ENCODE peak calls at places on chromosomes 11 and 22, in nine cellular contexts. One of them, this sample, is unnamed.

GRCh38 chr11:40597546-40598113 is 861.8 kb downstream of the LRRC4C start:
- DNase-seq in Peyer's patch: no peak
- DNase-seq in activated CD4-positive, alpha-beta T cell treated with anti-CD3 and anti-CD28 coated beads, Interleukin-2, amount 50 U/mL, for 24 hours: no peak
- DNase-seq in brain microvascular endothelial cell: no peak
- DNase-seq in GM12865: no peak
- DNase-seq in ELF-1: no peak
- DNase-seq in A673: no peak
- DNase-seq in activated gamma-delta T cell treated with anti-CD3 and anti-CD28 coated beads, Interleukin-2, amount 50 U/mL, for 16 hours: no peak
- DNase-seq in activated CD8-positive, alpha-beta memory T cell treated with anti-CD3 and anti-CD28 coated beads, Interleukin-2, amount 50 U/mL, for 4 hours: no peak
- DNase-seq in this sample: no peak

GRCh38 chr11:91795139-91795887 is 429.3 kb upstream of the FAT3 start:
- DNase-seq in brain microvascular endothelial cell: no peak
- DNase-seq in activated CD4-positive, alpha-beta T cell treated with anti-CD3 and anti-CD28 coated beads, Interleukin-2, amount 50 U/mL, for 24 hours: no peak
- DNase-seq in activated CD8-positive, alpha-beta memory T cell treated with anti-CD3 and anti-CD28 coated beads, Interleukin-2, amount 50 U/mL, for 4 hours: no peak
- DNase-seq in A673: no peak
- DNase-seq in Peyer's patch: no peak
- DNase-seq in ELF-1: no peak
- DNase-seq in GM12865: no peak
- DNase-seq in activated gamma-delta T cell treated with anti-CD3 and anti-CD28 coated beads, Interleukin-2, amount 50 U/mL, for 16 hours: no peak
- DNase-seq in this sample: no peak

GRCh38 chr11:1834791-1835670 is at the start of gene SYT8:
- DNase-seq in activated CD4-positive, alpha-beta T cell treated with anti-CD3 and anti-CD28 coated beads, Interleukin-2, amount 50 U/mL, for 24 hours: no peak
- DNase-seq in ELF-1: no peak
- DNase-seq in activated CD8-positive, alpha-beta memory T cell treated with anti-CD3 and anti-CD28 coated beads, Interleukin-2, amount 50 U/mL, for 4 hours: no peak
- DNase-seq in activated gamma-delta T cell treated with anti-CD3 and anti-CD28 coated beads, Interleukin-2, amount 50 U/mL, for 16 hours: no peak
- DNase-seq in A673: no peak
- DNase-seq in GM12865: no peak
- DNase-seq in brain microvascular endothelial cell: no peak
- DNase-seq in Peyer's patch: no peak
- DNase-seq in this sample: no peak

GRCh38 chr11:10943968-10944367 is 86.1 kb upstream of the ZBED5 start:
- DNase-seq in ELF-1: no peak
- DNase-seq in brain microvascular endothelial cell: peak; percentile 46
- DNase-seq in activated CD8-positive, alpha-beta memory T cell treated with anti-CD3 and anti-CD28 coated beads, Interleukin-2, amount 50 U/mL, for 4 hours: no peak
- DNase-seq in A673: no peak
- DNase-seq in activated gamma-delta T cell treated with anti-CD3 and anti-CD28 coated beads, Interleukin-2, amount 50 U/mL, for 16 hours: no peak
- DNase-seq in activated CD4-positive, alpha-beta T cell treated with anti-CD3 and anti-CD28 coated beads, Interleukin-2, amount 50 U/mL, for 24 hours: no peak
- DNase-seq in Peyer's patch: no peak
- DNase-seq in GM12865: no peak
- DNase-seq in this sample: no peak

GRCh38 chr11:122981388-122982264 is at the start of gene BSX:
- DNase-seq in activated CD4-positive, alpha-beta T cell treated with anti-CD3 and anti-CD28 coated beads, Interleukin-2, amount 50 U/mL, for 24 hours: no peak
- DNase-seq in ELF-1: peak; percentile 94
- DNase-seq in GM12865: peak; percentile 35
- DNase-seq in activated gamma-delta T cell treated with anti-CD3 and anti-CD28 coated beads, Interleukin-2, amount 50 U/mL, for 16 hours: peak; percentile 17
- DNase-seq in brain microvascular endothelial cell: peak; percentile 38
- DNase-seq in A673: peak; percentile 93
- DNase-seq in Peyer's patch: no peak
- DNase-seq in activated CD8-positive, alpha-beta memory T cell treated with anti-CD3 and anti-CD28 coated beads, Interleukin-2, amount 50 U/mL, for 4 hours: peak; percentile 53
- DNase-seq in this sample: no peak

GRCh38 chr11:72239296-72239848 is 4.6 kb downstream of the PHOX2A start:
- DNase-seq in activated CD8-positive, alpha-beta memory T cell treated with anti-CD3 and anti-CD28 coated beads, Interleukin-2, amount 50 U/mL, for 4 hours: no peak
- DNase-seq in activated CD4-positive, alpha-beta T cell treated with anti-CD3 and anti-CD28 coated beads, Interleukin-2, amount 50 U/mL, for 24 hours: no peak
- DNase-seq in Peyer's patch: no peak
- DNase-seq in GM12865: peak; percentile 55
- DNase-seq in ELF-1: peak; percentile 73
- DNase-seq in brain microvascular endothelial cell: no peak
- DNase-seq in activated gamma-delta T cell treated with anti-CD3 and anti-CD28 coated beads, Interleukin-2, amount 50 U/mL, for 16 hours: no peak
- DNase-seq in A673: no peak
- DNase-seq in this sample: peak; percentile 8

GRCh38 chr11:122882809-122883681 is 486 bp downstream of the JHY start:
- DNase-seq in activated CD8-positive, alpha-beta memory T cell treated with anti-CD3 and anti-CD28 coated beads, Interleukin-2, amount 50 U/mL, for 4 hours: peak; percentile 47
- DNase-seq in A673: peak; percentile 70
- DNase-seq in brain microvascular endothelial cell: peak; percentile 74
- DNase-seq in GM12865: peak; percentile 76
- DNase-seq in ELF-1: peak; percentile 72
- DNase-seq in activated gamma-delta T cell treated with anti-CD3 and anti-CD28 coated beads, Interleukin-2, amount 50 U/mL, for 16 hours: peak; percentile 18
- DNase-seq in Peyer's patch: peak; percentile 79
- DNase-seq in activated CD4-positive, alpha-beta T cell treated with anti-CD3 and anti-CD28 coated beads, Interleukin-2, amount 50 U/mL, for 24 hours: peak; percentile 24
- DNase-seq in this sample: peak; percentile 57

GRCh38 chr11:44632466-44633123 is 67.1 kb downstream of the CD82 start:
- DNase-seq in A673: peak; percentile 68
- DNase-seq in ELF-1: peak; percentile 69
- DNase-seq in activated CD4-positive, alpha-beta T cell treated with anti-CD3 and anti-CD28 coated beads, Interleukin-2, amount 50 U/mL, for 24 hours: no peak
- DNase-seq in activated gamma-delta T cell treated with anti-CD3 and anti-CD28 coated beads, Interleukin-2, amount 50 U/mL, for 16 hours: no peak
- DNase-seq in brain microvascular endothelial cell: peak; percentile 31
- DNase-seq in Peyer's patch: peak; percentile 61
- DNase-seq in GM12865: peak; percentile 54
- DNase-seq in activated CD8-positive, alpha-beta memory T cell treated with anti-CD3 and anti-CD28 coated beads, Interleukin-2, amount 50 U/mL, for 4 hours: peak; percentile 32
- DNase-seq in this sample: no peak

GRCh38 chr11:107561688-107562087 is 3.8 kb downstream of the ALKBH8 start:
- DNase-seq in ELF-1: no peak
- DNase-seq in activated gamma-delta T cell treated with anti-CD3 and anti-CD28 coated beads, Interleukin-2, amount 50 U/mL, for 16 hours: no peak
- DNase-seq in activated CD4-positive, alpha-beta T cell treated with anti-CD3 and anti-CD28 coated beads, Interleukin-2, amount 50 U/mL, for 24 hours: no peak
- DNase-seq in activated CD8-positive, alpha-beta memory T cell treated with anti-CD3 and anti-CD28 coated beads, Interleukin-2, amount 50 U/mL, for 4 hours: no peak
- DNase-seq in Peyer's patch: no peak
- DNase-seq in A673: peak; percentile 29
- DNase-seq in brain microvascular endothelial cell: peak; percentile 59
- DNase-seq in GM12865: no peak
- DNase-seq in this sample: peak; percentile 69

GRCh38 chr22:30626413-30626812 is 9.2 kb upstream of the SLC35E4 start:
- DNase-seq in ELF-1: no peak
- DNase-seq in activated CD8-positive, alpha-beta memory T cell treated with anti-CD3 and anti-CD28 coated beads, Interleukin-2, amount 50 U/mL, for 4 hours: no peak
- DNase-seq in GM12865: no peak
- DNase-seq in activated gamma-delta T cell treated with anti-CD3 and anti-CD28 coated beads, Interleukin-2, amount 50 U/mL, for 16 hours: no peak
- DNase-seq in brain microvascular endothelial cell: no peak
- DNase-seq in Peyer's patch: no peak
- DNase-seq in A673: no peak
- DNase-seq in activated CD4-positive, alpha-beta T cell treated with anti-CD3 and anti-CD28 coated beads, Interleukin-2, amount 50 U/mL, for 24 hours: no peak
- DNase-seq in this sample: no peak

GRCh38 chr22:23833017-23833795 is 5.6 kb downstream of the DERL3 start:
- DNase-seq in GM12865: no peak
- DNase-seq in activated CD4-positive, alpha-beta T cell treated with anti-CD3 and anti-CD28 coated beads, Interleukin-2, amount 50 U/mL, for 24 hours: no peak
- DNase-seq in Peyer's patch: peak; percentile 41
- DNase-seq in activated CD8-positive, alpha-beta memory T cell treated with anti-CD3 and anti-CD28 coated beads, Interleukin-2, amount 50 U/mL, for 4 hours: no peak
- DNase-seq in ELF-1: no peak
- DNase-seq in A673: no peak
- DNase-seq in brain microvascular endothelial cell: no peak
- DNase-seq in activated gamma-delta T cell treated with anti-CD3 and anti-CD28 coated beads, Interleukin-2, amount 50 U/mL, for 16 hours: no peak
- DNase-seq in this sample: no peak

GRCh38 chr11:107545101-107545514 is 20.4 kb downstream of the ALKBH8 start:
- DNase-seq in ELF-1: no peak
- DNase-seq in activated gamma-delta T cell treated with anti-CD3 and anti-CD28 coated beads, Interleukin-2, amount 50 U/mL, for 16 hours: no peak
- DNase-seq in brain microvascular endothelial cell: peak; percentile 74
- DNase-seq in GM12865: peak; percentile 13
- DNase-seq in A673: no peak
- DNase-seq in activated CD4-positive, alpha-beta T cell treated with anti-CD3 and anti-CD28 coated beads, Interleukin-2, amount 50 U/mL, for 24 hours: no peak
- DNase-seq in Peyer's patch: no peak
- DNase-seq in activated CD8-positive, alpha-beta memory T cell treated with anti-CD3 and anti-CD28 coated beads, Interleukin-2, amount 50 U/mL, for 4 hours: no peak
- DNase-seq in this sample: no peak

GRCh38 chr11:67665537-67666302 is 8.7 kb downstream of the ALDH3B2 start:
- DNase-seq in Peyer's patch: peak; percentile 58
- DNase-seq in activated gamma-delta T cell treated with anti-CD3 and anti-CD28 coated beads, Interleukin-2, amount 50 U/mL, for 16 hours: no peak
- DNase-seq in activated CD4-positive, alpha-beta T cell treated with anti-CD3 and anti-CD28 coated beads, Interleukin-2, amount 50 U/mL, for 24 hours: no peak
- DNase-seq in ELF-1: no peak
- DNase-seq in activated CD8-positive, alpha-beta memory T cell treated with anti-CD3 and anti-CD28 coated beads, Interleukin-2, amount 50 U/mL, for 4 hours: no peak
- DNase-seq in brain microvascular endothelial cell: no peak
- DNase-seq in A673: no peak
- DNase-seq in GM12865: no peak
- DNase-seq in this sample: no peak

GRCh38 chr11:2172676-2173075 is 1.1 kb upstream of the TH start:
- DNase-seq in activated CD8-positive, alpha-beta memory T cell treated with anti-CD3 and anti-CD28 coated beads, Interleukin-2, amount 50 U/mL, for 4 hours: no peak
- DNase-seq in A673: no peak
- DNase-seq in activated CD4-positive, alpha-beta T cell treated with anti-CD3 and anti-CD28 coated beads, Interleukin-2, amount 50 U/mL, for 24 hours: no peak
- DNase-seq in ELF-1: no peak
- DNase-seq in activated gamma-delta T cell treated with anti-CD3 and anti-CD28 coated beads, Interleukin-2, amount 50 U/mL, for 16 hours: no peak
- DNase-seq in GM12865: no peak
- DNase-seq in Peyer's patch: no peak
- DNase-seq in brain microvascular endothelial cell: no peak
- DNase-seq in this sample: no peak

GRCh38 chr22:50481440-50482106 is at the start of gene ADM2:
- DNase-seq in activated CD8-positive, alpha-beta memory T cell treated with anti-CD3 and anti-CD28 coated beads, Interleukin-2, amount 50 U/mL, for 4 hours: peak; percentile 68
- DNase-seq in A673: peak; percentile 63
- DNase-seq in activated gamma-delta T cell treated with anti-CD3 and anti-CD28 coated beads, Interleukin-2, amount 50 U/mL, for 16 hours: peak; percentile 37
- DNase-seq in Peyer's patch: peak; percentile 85
- DNase-seq in ELF-1: peak; percentile 65
- DNase-seq in activated CD4-positive, alpha-beta T cell treated with anti-CD3 and anti-CD28 coated beads, Interleukin-2, amount 50 U/mL, for 24 hours: no peak
- DNase-seq in brain microvascular endothelial cell: no peak
- DNase-seq in GM12865: no peak
- DNase-seq in this sample: no peak

GRCh38 chr11:101453682-101454081 is 130.1 kb downstream of the TRPC6 start:
- DNase-seq in activated CD8-positive, alpha-beta memory T cell treated with anti-CD3 and anti-CD28 coated beads, Interleukin-2, amount 50 U/mL, for 4 hours: no peak
- DNase-seq in brain microvascular endothelial cell: peak; percentile 13
- DNase-seq in A673: no peak
- DNase-seq in GM12865: no peak
- DNase-seq in Peyer's patch: no peak
- DNase-seq in ELF-1: no peak
- DNase-seq in activated gamma-delta T cell treated with anti-CD3 and anti-CD28 coated beads, Interleukin-2, amount 50 U/mL, for 16 hours: no peak
- DNase-seq in activated CD4-positive, alpha-beta T cell treated with anti-CD3 and anti-CD28 coated beads, Interleukin-2, amount 50 U/mL, for 24 hours: no peak
- DNase-seq in this sample: no peak

GRCh38 chr11:14075118-14075601 is 112.6 kb downstream of the SPON1 start:
- DNase-seq in Peyer's patch: peak; percentile 57
- DNase-seq in activated CD4-positive, alpha-beta T cell treated with anti-CD3 and anti-CD28 coated beads, Interleukin-2, amount 50 U/mL, for 24 hours: peak; percentile 8
- DNase-seq in activated CD8-positive, alpha-beta memory T cell treated with anti-CD3 and anti-CD28 coated beads, Interleukin-2, amount 50 U/mL, for 4 hours: peak; percentile 48
- DNase-seq in GM12865: no peak
- DNase-seq in brain microvascular endothelial cell: no peak
- DNase-seq in A673: no peak
- DNase-seq in activated gamma-delta T cell treated with anti-CD3 and anti-CD28 coated beads, Interleukin-2, amount 50 U/mL, for 16 hours: peak; percentile 34
- DNase-seq in ELF-1: peak; percentile 31
- DNase-seq in this sample: no peak

GRCh38 chr11:101470414-101470813 is 113.4 kb downstream of the TRPC6 start:
- DNase-seq in brain microvascular endothelial cell: no peak
- DNase-seq in Peyer's patch: no peak
- DNase-seq in GM12865: no peak
- DNase-seq in activated CD4-positive, alpha-beta T cell treated with anti-CD3 and anti-CD28 coated beads, Interleukin-2, amount 50 U/mL, for 24 hours: no peak
- DNase-seq in ELF-1: no peak
- DNase-seq in activated gamma-delta T cell treated with anti-CD3 and anti-CD28 coated beads, Interleukin-2, amount 50 U/mL, for 16 hours: no peak
- DNase-seq in A673: no peak
- DNase-seq in activated CD8-positive, alpha-beta memory T cell treated with anti-CD3 and anti-CD28 coated beads, Interleukin-2, amount 50 U/mL, for 4 hours: no peak
- DNase-seq in this sample: no peak

GRCh38 chr11:125410091-125410490 is 86.0 kb downstream of the FEZ1 start:
- DNase-seq in brain microvascular endothelial cell: peak; percentile 69
- DNase-seq in Peyer's patch: no peak
- DNase-seq in ELF-1: peak; percentile 91
- DNase-seq in activated CD4-positive, alpha-beta T cell treated with anti-CD3 and anti-CD28 coated beads, Interleukin-2, amount 50 U/mL, for 24 hours: no peak
- DNase-seq in GM12865: no peak
- DNase-seq in A673: peak; percentile 53
- DNase-seq in activated CD8-positive, alpha-beta memory T cell treated with anti-CD3 and anti-CD28 coated beads, Interleukin-2, amount 50 U/mL, for 4 hours: no peak
- DNase-seq in activated gamma-delta T cell treated with anti-CD3 and anti-CD28 coated beads, Interleukin-2, amount 50 U/mL, for 16 hours: no peak
- DNase-seq in this sample: no peak

GRCh38 chr22:47020157-47020556 is 257.7 kb downstream of the TBC1D22A start:
- DNase-seq in Peyer's patch: peak; percentile 10
- DNase-seq in activated gamma-delta T cell treated with anti-CD3 and anti-CD28 coated beads, Interleukin-2, amount 50 U/mL, for 16 hours: no peak
- DNase-seq in activated CD8-positive, alpha-beta memory T cell treated with anti-CD3 and anti-CD28 coated beads, Interleukin-2, amount 50 U/mL, for 4 hours: no peak
- DNase-seq in brain microvascular endothelial cell: no peak
- DNase-seq in ELF-1: no peak
- DNase-seq in GM12865: no peak
- DNase-seq in A673: no peak
- DNase-seq in activated CD4-positive, alpha-beta T cell treated with anti-CD3 and anti-CD28 coated beads, Interleukin-2, amount 50 U/mL, for 24 hours: no peak
- DNase-seq in this sample: no peak

GRCh38 chr11:67371549-67372231 is 1.7 kb downstream of the CLCF1 start:
- DNase-seq in GM12865: peak; percentile 55
- DNase-seq in activated gamma-delta T cell treated with anti-CD3 and anti-CD28 coated beads, Interleukin-2, amount 50 U/mL, for 16 hours: no peak
- DNase-seq in brain microvascular endothelial cell: peak; percentile 43
- DNase-seq in activated CD8-positive, alpha-beta memory T cell treated with anti-CD3 and anti-CD28 coated beads, Interleukin-2, amount 50 U/mL, for 4 hours: no peak
- DNase-seq in activated CD4-positive, alpha-beta T cell treated with anti-CD3 and anti-CD28 coated beads, Interleukin-2, amount 50 U/mL, for 24 hours: no peak
- DNase-seq in A673: peak; percentile 63
- DNase-seq in Peyer's patch: peak; percentile 74
- DNase-seq in ELF-1: peak; percentile 69
- DNase-seq in this sample: peak; percentile 72

GRCh38 chr11:43543313-43543712 is 137.2 kb upstream of the HSD17B12 start:
- DNase-seq in brain microvascular endothelial cell: no peak
- DNase-seq in A673: no peak
- DNase-seq in activated CD4-positive, alpha-beta T cell treated with anti-CD3 and anti-CD28 coated beads, Interleukin-2, amount 50 U/mL, for 24 hours: no peak
- DNase-seq in ELF-1: no peak
- DNase-seq in Peyer's patch: no peak
- DNase-seq in activated CD8-positive, alpha-beta memory T cell treated with anti-CD3 and anti-CD28 coated beads, Interleukin-2, amount 50 U/mL, for 4 hours: no peak
- DNase-seq in GM12865: no peak
- DNase-seq in activated gamma-delta T cell treated with anti-CD3 and anti-CD28 coated beads, Interleukin-2, amount 50 U/mL, for 16 hours: no peak
- DNase-seq in this sample: no peak

GRCh38 chr11:76824083-76824939 is 36.4 kb upstream of the ACER3 start:
- DNase-seq in Peyer's patch: no peak
- DNase-seq in brain microvascular endothelial cell: no peak
- DNase-seq in activated CD8-positive, alpha-beta memory T cell treated with anti-CD3 and anti-CD28 coated beads, Interleukin-2, amount 50 U/mL, for 4 hours: no peak
- DNase-seq in activated gamma-delta T cell treated with anti-CD3 and anti-CD28 coated beads, Interleukin-2, amount 50 U/mL, for 16 hours: no peak
- DNase-seq in ELF-1: peak; percentile 39
- DNase-seq in GM12865: no peak
- DNase-seq in activated CD4-positive, alpha-beta T cell treated with anti-CD3 and anti-CD28 coated beads, Interleukin-2, amount 50 U/mL, for 24 hours: no peak
- DNase-seq in A673: peak; percentile 29
- DNase-seq in this sample: peak; percentile 9

GRCh38 chr22:47033648-47034000 is 271.2 kb downstream of the TBC1D22A start:
- DNase-seq in GM12865: no peak
- DNase-seq in activated CD8-positive, alpha-beta memory T cell treated with anti-CD3 and anti-CD28 coated beads, Interleukin-2, amount 50 U/mL, for 4 hours: no peak
- DNase-seq in ELF-1: no peak
- DNase-seq in activated gamma-delta T cell treated with anti-CD3 and anti-CD28 coated beads, Interleukin-2, amount 50 U/mL, for 16 hours: no peak
- DNase-seq in Peyer's patch: no peak
- DNase-seq in brain microvascular endothelial cell: no peak
- DNase-seq in activated CD4-positive, alpha-beta T cell treated with anti-CD3 and anti-CD28 coated beads, Interleukin-2, amount 50 U/mL, for 24 hours: no peak
- DNase-seq in A673: no peak
- DNase-seq in this sample: no peak

GRCh38 chr11:18563090-18563730 is 25.3 kb downstream of the UEVLD start:
- DNase-seq in brain microvascular endothelial cell: no peak
- DNase-seq in A673: no peak
- DNase-seq in Peyer's patch: no peak
- DNase-seq in GM12865: no peak
- DNase-seq in ELF-1: no peak
- DNase-seq in activated CD8-positive, alpha-beta memory T cell treated with anti-CD3 and anti-CD28 coated beads, Interleukin-2, amount 50 U/mL, for 4 hours: no peak
- DNase-seq in activated gamma-delta T cell treated with anti-CD3 and anti-CD28 coated beads, Interleukin-2, amount 50 U/mL, for 16 hours: no peak
- DNase-seq in activated CD4-positive, alpha-beta T cell treated with anti-CD3 and anti-CD28 coated beads, Interleukin-2, amount 50 U/mL, for 24 hours: no peak
- DNase-seq in this sample: no peak

GRCh38 chr22:47391169-47392053 is 629.0 kb downstream of the TBC1D22A start:
- DNase-seq in ELF-1: no peak
- DNase-seq in Peyer's patch: no peak
- DNase-seq in activated gamma-delta T cell treated with anti-CD3 and anti-CD28 coated beads, Interleukin-2, amount 50 U/mL, for 16 hours: no peak
- DNase-seq in GM12865: no peak
- DNase-seq in A673: no peak
- DNase-seq in brain microvascular endothelial cell: no peak
- DNase-seq in activated CD4-positive, alpha-beta T cell treated with anti-CD3 and anti-CD28 coated beads, Interleukin-2, amount 50 U/mL, for 24 hours: no peak
- DNase-seq in activated CD8-positive, alpha-beta memory T cell treated with anti-CD3 and anti-CD28 coated beads, Interleukin-2, amount 50 U/mL, for 4 hours: no peak
- DNase-seq in this sample: no peak

GRCh38 chr22:42269407-42270177 is 861 bp downstream of the TCF20 start:
- DNase-seq in activated gamma-delta T cell treated with anti-CD3 and anti-CD28 coated beads, Interleukin-2, amount 50 U/mL, for 16 hours: peak; percentile 56
- DNase-seq in brain microvascular endothelial cell: no peak
- DNase-seq in ELF-1: peak; percentile 83
- DNase-seq in activated CD4-positive, alpha-beta T cell treated with anti-CD3 and anti-CD28 coated beads, Interleukin-2, amount 50 U/mL, for 24 hours: peak; percentile 32
- DNase-seq in activated CD8-positive, alpha-beta memory T cell treated with anti-CD3 and anti-CD28 coated beads, Interleukin-2, amount 50 U/mL, for 4 hours: peak; percentile 69
- DNase-seq in A673: no peak
- DNase-seq in GM12865: peak; percentile 83
- DNase-seq in Peyer's patch: peak; percentile 93
- DNase-seq in this sample: peak; percentile 29

GRCh38 chr22:31537019-31537535 is 40.7 kb downstream of the SFI1 start:
- DNase-seq in activated CD4-positive, alpha-beta T cell treated with anti-CD3 and anti-CD28 coated beads, Interleukin-2, amount 50 U/mL, for 24 hours: no peak
- DNase-seq in GM12865: peak; percentile 89
- DNase-seq in activated CD8-positive, alpha-beta memory T cell treated with anti-CD3 and anti-CD28 coated beads, Interleukin-2, amount 50 U/mL, for 4 hours: no peak
- DNase-seq in Peyer's patch: no peak
- DNase-seq in brain microvascular endothelial cell: no peak
- DNase-seq in ELF-1: no peak
- DNase-seq in A673: no peak
- DNase-seq in activated gamma-delta T cell treated with anti-CD3 and anti-CD28 coated beads, Interleukin-2, amount 50 U/mL, for 16 hours: no peak
- DNase-seq in this sample: no peak

GRCh38 chr22:45468872-45469572 is 33.7 kb upstream of the FBLN1 start:
- DNase-seq in GM12865: no peak
- DNase-seq in activated CD8-positive, alpha-beta memory T cell treated with anti-CD3 and anti-CD28 coated beads, Interleukin-2, amount 50 U/mL, for 4 hours: no peak
- DNase-seq in ELF-1: no peak
- DNase-seq in activated CD4-positive, alpha-beta T cell treated with anti-CD3 and anti-CD28 coated beads, Interleukin-2, amount 50 U/mL, for 24 hours: no peak
- DNase-seq in Peyer's patch: no peak
- DNase-seq in activated gamma-delta T cell treated with anti-CD3 and anti-CD28 coated beads, Interleukin-2, amount 50 U/mL, for 16 hours: no peak
- DNase-seq in A673: no peak
- DNase-seq in brain microvascular endothelial cell: peak; percentile 28
- DNase-seq in this sample: peak; percentile 46

GRCh38 chr22:41898645-41899044 is 16.2 kb downstream of the SHISA8 start:
- DNase-seq in ELF-1: no peak
- DNase-seq in GM12865: no peak
- DNase-seq in Peyer's patch: no peak
- DNase-seq in brain microvascular endothelial cell: no peak
- DNase-seq in activated CD8-positive, alpha-beta memory T cell treated with anti-CD3 and anti-CD28 coated beads, Interleukin-2, amount 50 U/mL, for 4 hours: no peak
- DNase-seq in activated CD4-positive, alpha-beta T cell treated with anti-CD3 and anti-CD28 coated beads, Interleukin-2, amount 50 U/mL, for 24 hours: no peak
- DNase-seq in A673: no peak
- DNase-seq in activated gamma-delta T cell treated with anti-CD3 and anti-CD28 coated beads, Interleukin-2, amount 50 U/mL, for 16 hours: no peak
- DNase-seq in this sample: no peak

GRCh38 chr22:24094966-24095365 is 83.9 kb downstream of the CABIN1 start:
- DNase-seq in activated gamma-delta T cell treated with anti-CD3 and anti-CD28 coated beads, Interleukin-2, amount 50 U/mL, for 16 hours: no peak
- DNase-seq in Peyer's patch: peak; percentile 27
- DNase-seq in GM12865: no peak
- DNase-seq in A673: no peak
- DNase-seq in brain microvascular endothelial cell: no peak
- DNase-seq in activated CD8-positive, alpha-beta memory T cell treated with anti-CD3 and anti-CD28 coated beads, Interleukin-2, amount 50 U/mL, for 4 hours: no peak
- DNase-seq in ELF-1: no peak
- DNase-seq in activated CD4-positive, alpha-beta T cell treated with anti-CD3 and anti-CD28 coated beads, Interleukin-2, amount 50 U/mL, for 24 hours: no peak
- DNase-seq in this sample: no peak